ENCODE peak calls at places on chromosome 5, in six cellular contexts. One of them, this sample, is unnamed.

GRCh38 chr5:58499951-58500350 is 8.7 kb downstream of the GAPT start:
- ATAC-seq in lower lobe of right lung: peak
- ATAC-seq in WTC11: no peak
- ATAC-seq in upper lobe of right lung: peak
- ATAC-seq in PC-3: no peak
- ATAC-seq in activated T-cell treated with anti-CD3 and anti-CD28 coated beads, Interleukin-2, amount 50 U/mL, for 72 hours: no peak
- ATAC-seq in this sample: no peak

GRCh38 chr5:142845402-142845901 is 75.3 kb downstream of the ARHGAP26 start:
- ATAC-seq in lower lobe of right lung: no peak
- ATAC-seq in WTC11: no peak
- ATAC-seq in PC-3: peak
- ATAC-seq in activated T-cell treated with anti-CD3 and anti-CD28 coated beads, Interleukin-2, amount 50 U/mL, for 72 hours: peak
- ATAC-seq in upper lobe of right lung: peak
- ATAC-seq in this sample: no peak

GRCh38 chr5:14383923-14384322 is 197.7 kb upstream of the OTULINL start:
- ATAC-seq in lower lobe of right lung: no peak
- ATAC-seq in PC-3: no peak
- ATAC-seq in activated T-cell treated with anti-CD3 and anti-CD28 coated beads, Interleukin-2, amount 50 U/mL, for 72 hours: no peak
- ATAC-seq in upper lobe of right lung: no peak
- ATAC-seq in WTC11: no peak
- ATAC-seq in this sample: no peak

GRCh38 chr5:176185133-176185733 is 53.0 kb upstream of the SIMC1 start:
- ATAC-seq in PC-3: no peak
- ATAC-seq in lower lobe of right lung: no peak
- ATAC-seq in activated T-cell treated with anti-CD3 and anti-CD28 coated beads, Interleukin-2, amount 50 U/mL, for 72 hours: no peak
- ATAC-seq in WTC11: no peak
- ATAC-seq in upper lobe of right lung: no peak
- ATAC-seq in this sample: no peak

GRCh38 chr5:115179068-115179958 is 9.6 kb upstream of the TRIM36 start:
- ATAC-seq in WTC11: peak
- ATAC-seq in upper lobe of right lung: peak
- ATAC-seq in PC-3: peak
- ATAC-seq in activated T-cell treated with anti-CD3 and anti-CD28 coated beads, Interleukin-2, amount 50 U/mL, for 72 hours: peak
- ATAC-seq in lower lobe of right lung: peak
- ATAC-seq in this sample: no peak

GRCh38 chr5:149790276-149790675 is 60.2 kb downstream of the PPARGC1B start:
- ATAC-seq in WTC11: no peak
- ATAC-seq in upper lobe of right lung: peak
- ATAC-seq in lower lobe of right lung: no peak
- ATAC-seq in PC-3: no peak
- ATAC-seq in activated T-cell treated with anti-CD3 and anti-CD28 coated beads, Interleukin-2, amount 50 U/mL, for 72 hours: no peak
- ATAC-seq in this sample: peak

GRCh38 chr5:151772029-151772867 is 494 bp downstream of the G3BP1 start:
- ATAC-seq in WTC11: no peak
- ATAC-seq in PC-3: no peak
- ATAC-seq in activated T-cell treated with anti-CD3 and anti-CD28 coated beads, Interleukin-2, amount 50 U/mL, for 72 hours: no peak
- ATAC-seq in lower lobe of right lung: peak
- ATAC-seq in upper lobe of right lung: no peak
- ATAC-seq in this sample: no peak

GRCh38 chr5:107982703-107983425 is 312.1 kb upstream of the EFNA5 start:
- ATAC-seq in upper lobe of right lung: no peak
- ATAC-seq in WTC11: no peak
- ATAC-seq in activated T-cell treated with anti-CD3 and anti-CD28 coated beads, Interleukin-2, amount 50 U/mL, for 72 hours: no peak
- ATAC-seq in PC-3: no peak
- ATAC-seq in lower lobe of right lung: no peak
- ATAC-seq in this sample: no peak

GRCh38 chr5:173825215-173825865 is 62.8 kb upstream of the CPEB4 start:
- ATAC-seq in activated T-cell treated with anti-CD3 and anti-CD28 coated beads, Interleukin-2, amount 50 U/mL, for 72 hours: no peak
- ATAC-seq in lower lobe of right lung: no peak
- ATAC-seq in upper lobe of right lung: no peak
- ATAC-seq in WTC11: no peak
- ATAC-seq in PC-3: no peak
- ATAC-seq in this sample: no peak

GRCh38 chr5:13987843-13988464 is 43.5 kb upstream of the DNAH5 start:
- ATAC-seq in PC-3: peak
- ATAC-seq in lower lobe of right lung: peak
- ATAC-seq in upper lobe of right lung: peak
- ATAC-seq in activated T-cell treated with anti-CD3 and anti-CD28 coated beads, Interleukin-2, amount 50 U/mL, for 72 hours: no peak
- ATAC-seq in WTC11: peak
- ATAC-seq in this sample: peak

GRCh38 chr5:33944543-33945132 is 8.5 kb downstream of the RXFP3 start:
- ATAC-seq in lower lobe of right lung: no peak
- ATAC-seq in upper lobe of right lung: no peak
- ATAC-seq in WTC11: peak
- ATAC-seq in PC-3: no peak
- ATAC-seq in activated T-cell treated with anti-CD3 and anti-CD28 coated beads, Interleukin-2, amount 50 U/mL, for 72 hours: no peak
- ATAC-seq in this sample: no peak

GRCh38 chr5:176695073-176695472 is 47.8 kb downstream of the TSPAN17 start:
- ATAC-seq in upper lobe of right lung: no peak
- ATAC-seq in PC-3: no peak
- ATAC-seq in WTC11: no peak
- ATAC-seq in activated T-cell treated with anti-CD3 and anti-CD28 coated beads, Interleukin-2, amount 50 U/mL, for 72 hours: no peak
- ATAC-seq in lower lobe of right lung: no peak
- ATAC-seq in this sample: no peak

GRCh38 chr5:59285300-59286017 is 608.1 kb downstream of the PDE4D start:
- ATAC-seq in PC-3: no peak
- ATAC-seq in lower lobe of right lung: no peak
- ATAC-seq in upper lobe of right lung: no peak
- ATAC-seq in activated T-cell treated with anti-CD3 and anti-CD28 coated beads, Interleukin-2, amount 50 U/mL, for 72 hours: no peak
- ATAC-seq in WTC11: no peak
- ATAC-seq in this sample: no peak

GRCh38 chr5:148790545-148791333 is 35.7 kb upstream of the ADRB2 start:
- ATAC-seq in lower lobe of right lung: no peak
- ATAC-seq in activated T-cell treated with anti-CD3 and anti-CD28 coated beads, Interleukin-2, amount 50 U/mL, for 72 hours: peak
- ATAC-seq in upper lobe of right lung: no peak
- ATAC-seq in WTC11: no peak
- ATAC-seq in PC-3: peak
- ATAC-seq in this sample: peak

GRCh38 chr5:53424691-53425597 is 55.5 kb upstream of the FST start:
- ATAC-seq in upper lobe of right lung: no peak
- ATAC-seq in WTC11: no peak
- ATAC-seq in lower lobe of right lung: no peak
- ATAC-seq in activated T-cell treated with anti-CD3 and anti-CD28 coated beads, Interleukin-2, amount 50 U/mL, for 72 hours: no peak
- ATAC-seq in PC-3: peak
- ATAC-seq in this sample: no peak

GRCh38 chr5:173789031-173789920 is 98.9 kb upstream of the CPEB4 start:
- ATAC-seq in WTC11: no peak
- ATAC-seq in activated T-cell treated with anti-CD3 and anti-CD28 coated beads, Interleukin-2, amount 50 U/mL, for 72 hours: peak
- ATAC-seq in PC-3: peak
- ATAC-seq in upper lobe of right lung: peak
- ATAC-seq in lower lobe of right lung: peak
- ATAC-seq in this sample: peak

GRCh38 chr5:68290260-68290674 is 74.7 kb downstream of the PIK3R1 start:
- ATAC-seq in activated T-cell treated with anti-CD3 and anti-CD28 coated beads, Interleukin-2, amount 50 U/mL, for 72 hours: no peak
- ATAC-seq in lower lobe of right lung: no peak
- ATAC-seq in upper lobe of right lung: no peak
- ATAC-seq in WTC11: no peak
- ATAC-seq in PC-3: no peak
- ATAC-seq in this sample: no peak

GRCh38 chr5:66452109-66452508 is 144.1 kb upstream of the MAST4 start:
- ATAC-seq in WTC11: no peak
- ATAC-seq in lower lobe of right lung: no peak
- ATAC-seq in PC-3: no peak
- ATAC-seq in activated T-cell treated with anti-CD3 and anti-CD28 coated beads, Interleukin-2, amount 50 U/mL, for 72 hours: no peak
- ATAC-seq in upper lobe of right lung: no peak
- ATAC-seq in this sample: no peak

GRCh38 chr5:75335952-75336624 is 932 bp upstream of the HMGCR start:
- ATAC-seq in activated T-cell treated with anti-CD3 and anti-CD28 coated beads, Interleukin-2, amount 50 U/mL, for 72 hours: no peak
- ATAC-seq in PC-3: peak
- ATAC-seq in upper lobe of right lung: peak
- ATAC-seq in lower lobe of right lung: peak
- ATAC-seq in WTC11: peak
- ATAC-seq in this sample: peak

GRCh38 chr5:33827885-33828284 is 63.9 kb downstream of the ADAMTS12 start:
- ATAC-seq in upper lobe of right lung: no peak
- ATAC-seq in activated T-cell treated with anti-CD3 and anti-CD28 coated beads, Interleukin-2, amount 50 U/mL, for 72 hours: no peak
- ATAC-seq in lower lobe of right lung: no peak
- ATAC-seq in WTC11: no peak
- ATAC-seq in PC-3: no peak
- ATAC-seq in this sample: no peak

GRCh38 chr5:1130218-1130946 is 18.5 kb upstream of the SLC12A7 start:
- ATAC-seq in WTC11: peak
- ATAC-seq in activated T-cell treated with anti-CD3 and anti-CD28 coated beads, Interleukin-2, amount 50 U/mL, for 72 hours: no peak
- ATAC-seq in PC-3: peak
- ATAC-seq in lower lobe of right lung: peak
- ATAC-seq in upper lobe of right lung: peak
- ATAC-seq in this sample: peak

GRCh38 chr5:167315762-167316161 is 975.7 kb upstream of the WWC1 start:
- ATAC-seq in WTC11: no peak
- ATAC-seq in upper lobe of right lung: no peak
- ATAC-seq in lower lobe of right lung: no peak
- ATAC-seq in activated T-cell treated with anti-CD3 and anti-CD28 coated beads, Interleukin-2, amount 50 U/mL, for 72 hours: no peak
- ATAC-seq in PC-3: no peak
- ATAC-seq in this sample: no peak

GRCh38 chr5:42840842-42841574 is 29.3 kb upstream of the SELENOP start:
- ATAC-seq in PC-3: no peak
- ATAC-seq in activated T-cell treated with anti-CD3 and anti-CD28 coated beads, Interleukin-2, amount 50 U/mL, for 72 hours: no peak
- ATAC-seq in upper lobe of right lung: no peak
- ATAC-seq in lower lobe of right lung: peak
- ATAC-seq in WTC11: no peak
- ATAC-seq in this sample: no peak

GRCh38 chr5:142686210-142686734 is 382 bp upstream of the FGF1 start:
- ATAC-seq in lower lobe of right lung: no peak
- ATAC-seq in WTC11: no peak
- ATAC-seq in PC-3: no peak
- ATAC-seq in upper lobe of right lung: no peak
- ATAC-seq in activated T-cell treated with anti-CD3 and anti-CD28 coated beads, Interleukin-2, amount 50 U/mL, for 72 hours: no peak
- ATAC-seq in this sample: peak

GRCh38 chr5:96743065-96743768 is 64.5 kb downstream of the ERAP1 start:
- ATAC-seq in lower lobe of right lung: peak
- ATAC-seq in upper lobe of right lung: peak
- ATAC-seq in PC-3: peak
- ATAC-seq in WTC11: peak
- ATAC-seq in activated T-cell treated with anti-CD3 and anti-CD28 coated beads, Interleukin-2, amount 50 U/mL, for 72 hours: no peak
- ATAC-seq in this sample: peak

GRCh38 chr5:110738812-110739651 is at the start of gene SLC25A46:
- ATAC-seq in activated T-cell treated with anti-CD3 and anti-CD28 coated beads, Interleukin-2, amount 50 U/mL, for 72 hours: peak
- ATAC-seq in lower lobe of right lung: peak
- ATAC-seq in upper lobe of right lung: peak
- ATAC-seq in WTC11: peak
- ATAC-seq in PC-3: peak
- ATAC-seq in this sample: peak

GRCh38 chr5:173315495-173316352 is 12.5 kb downstream of the STC2 start:
- ATAC-seq in PC-3: peak
- ATAC-seq in upper lobe of right lung: no peak
- ATAC-seq in WTC11: peak
- ATAC-seq in activated T-cell treated with anti-CD3 and anti-CD28 coated beads, Interleukin-2, amount 50 U/mL, for 72 hours: no peak
- ATAC-seq in lower lobe of right lung: no peak
- ATAC-seq in this sample: peak

GRCh38 chr5:10590226-10591047 is 26.6 kb downstream of the ANKRD33B start:
- ATAC-seq in activated T-cell treated with anti-CD3 and anti-CD28 coated beads, Interleukin-2, amount 50 U/mL, for 72 hours: no peak
- ATAC-seq in PC-3: peak
- ATAC-seq in upper lobe of right lung: peak
- ATAC-seq in lower lobe of right lung: peak
- ATAC-seq in WTC11: peak
- ATAC-seq in this sample: peak

GRCh38 chr5:151284392-151284967 is 19.1 kb downstream of the SLC36A3 start:
- ATAC-seq in PC-3: no peak
- ATAC-seq in lower lobe of right lung: no peak
- ATAC-seq in activated T-cell treated with anti-CD3 and anti-CD28 coated beads, Interleukin-2, amount 50 U/mL, for 72 hours: no peak
- ATAC-seq in upper lobe of right lung: peak
- ATAC-seq in WTC11: peak
- ATAC-seq in this sample: no peak

GRCh38 chr5:54746777-54747398 is 229.3 kb downstream of the SNX18 start:
- ATAC-seq in activated T-cell treated with anti-CD3 and anti-CD28 coated beads, Interleukin-2, amount 50 U/mL, for 72 hours: no peak
- ATAC-seq in WTC11: no peak
- ATAC-seq in upper lobe of right lung: no peak
- ATAC-seq in lower lobe of right lung: no peak
- ATAC-seq in PC-3: no peak
- ATAC-seq in this sample: no peak

GRCh38 chr5:159908201-159908940 is 7.9 kb upstream of the ADRA1B start:
- ATAC-seq in activated T-cell treated with anti-CD3 and anti-CD28 coated beads, Interleukin-2, amount 50 U/mL, for 72 hours: no peak
- ATAC-seq in WTC11: peak
- ATAC-seq in lower lobe of right lung: no peak
- ATAC-seq in upper lobe of right lung: no peak
- ATAC-seq in PC-3: no peak
- ATAC-seq in this sample: peak

This sample was measured in esophagus mucosa.